ENCODE peak calls at places on chromosome 20, in five cellular contexts. One of them, this sample, is unnamed.
A peak's percentile ranks its signal among the peaks of the same experiment; 100 is the strongest.

GRCh38 chr20:45098096-45098773 is 2.7 kb downstream of the KCNS1 start:
- DNase-seq in ovary: no peak
- DNase-seq in transverse colon: no peak
- DNase-seq in HCT116: no peak
- DNase-seq in K562: no peak
- DNase-seq in this sample: no peak

GRCh38 chr20:63330940-63331339 is 30.2 kb downstream of the CHRNA4 start:
- DNase-seq in ovary: no peak
- DNase-seq in HCT116: no peak
- DNase-seq in transverse colon: no peak
- DNase-seq in K562: peak; percentile 30
- DNase-seq in this sample: no peak

GRCh38 chr20:62012631-62013030 is 53.0 kb downstream of the TAF4 start:
- DNase-seq in HCT116: no peak
- DNase-seq in K562: no peak
- DNase-seq in transverse colon: no peak
- DNase-seq in ovary: no peak
- DNase-seq in this sample: no peak

GRCh38 chr20:44594730-44595129 is 12.4 kb downstream of the PKIG start:
- DNase-seq in K562: no peak
- DNase-seq in transverse colon: no peak
- DNase-seq in HCT116: no peak
- DNase-seq in ovary: no peak
- DNase-seq in this sample: no peak

GRCh38 chr20:32135983-32136515 is 26.5 kb downstream of the TM9SF4 start:
- DNase-seq in K562: no peak
- DNase-seq in HCT116: no peak
- DNase-seq in ovary: no peak
- DNase-seq in transverse colon: no peak
- DNase-seq in this sample: no peak

GRCh38 chr20:51654495-51654894 is 112.0 kb upstream of the NFATC2 start:
- DNase-seq in ovary: no peak
- DNase-seq in K562: no peak
- DNase-seq in transverse colon: no peak
- DNase-seq in HCT116: no peak
- DNase-seq in this sample: no peak

GRCh38 chr20:22322513-22322912 is 261.9 kb downstream of the FOXA2 start:
- DNase-seq in HCT116: no peak
- DNase-seq in transverse colon: no peak
- DNase-seq in K562: no peak
- DNase-seq in ovary: no peak
- DNase-seq in this sample: no peak

GRCh38 chr20:21103582-21104465 is 2.3 kb downstream of the LINC00237 start:
- DNase-seq in HCT116: no peak
- DNase-seq in transverse colon: no peak
- DNase-seq in ovary: no peak
- DNase-seq in K562: no peak
- DNase-seq in this sample: peak; percentile 89

GRCh38 chr20:36604952-36605308 is 649 bp upstream of the RAB5IF start:
- DNase-seq in HCT116: peak; percentile 31
- DNase-seq in transverse colon: peak; percentile 66
- DNase-seq in K562: no peak
- DNase-seq in ovary: peak; percentile 59
- DNase-seq in this sample: no peak

GRCh38 chr20:35302421-35303335 is 10.5 kb upstream of the FAM83C start:
- DNase-seq in HCT116: no peak
- DNase-seq in ovary: no peak
- DNase-seq in K562: no peak
- DNase-seq in transverse colon: no peak
- DNase-seq in this sample: no peak

GRCh38 chr20:38221041-38221589 is 39.4 kb downstream of the KIAA1755 start:
- DNase-seq in ovary: peak; percentile 82
- DNase-seq in transverse colon: peak; percentile 61
- DNase-seq in HCT116: peak; percentile 46
- DNase-seq in K562: peak; percentile 88
- DNase-seq in this sample: no peak

GRCh38 chr20:37627060-37627766 is 66.6 kb upstream of the CTNNBL1 start:
- DNase-seq in K562: peak; percentile 72
- DNase-seq in HCT116: peak; percentile 8
- DNase-seq in transverse colon: no peak
- DNase-seq in ovary: peak; percentile 66
- DNase-seq in this sample: no peak

GRCh38 chr20:35541118-35541782 is 628 bp upstream of the ERGIC3 start:
- DNase-seq in ovary: no peak
- DNase-seq in K562: no peak
- DNase-seq in transverse colon: no peak
- DNase-seq in HCT116: no peak
- DNase-seq in this sample: no peak

GRCh38 chr20:22529150-22530019 is 55.0 kb downstream of the FOXA2 start:
- DNase-seq in transverse colon: no peak
- DNase-seq in HCT116: no peak
- DNase-seq in K562: no peak
- DNase-seq in ovary: no peak
- DNase-seq in this sample: peak; percentile 60

GRCh38 chr20:53984781-53985518 is 85.4 kb downstream of the BCAS1 start:
- DNase-seq in HCT116: no peak
- DNase-seq in K562: no peak
- DNase-seq in transverse colon: no peak
- DNase-seq in ovary: no peak
- DNase-seq in this sample: peak; percentile 26

GRCh38 chr20:35881676-35882075 is 72.6 kb downstream of the SCAND1 start:
- DNase-seq in K562: no peak
- DNase-seq in HCT116: no peak
- DNase-seq in ovary: no peak
- DNase-seq in transverse colon: no peak
- DNase-seq in this sample: no peak

GRCh38 chr20:17129089-17129488 is 97.8 kb upstream of the PCSK2 start:
- DNase-seq in transverse colon: no peak
- DNase-seq in ovary: no peak
- DNase-seq in HCT116: no peak
- DNase-seq in K562: no peak
- DNase-seq in this sample: no peak

GRCh38 chr20:3635346-3635745 is 27.9 kb downstream of the GFRA4 start:
- DNase-seq in HCT116: no peak
- DNase-seq in ovary: no peak
- DNase-seq in transverse colon: no peak
- DNase-seq in K562: no peak
- DNase-seq in this sample: no peak

GRCh38 chr20:19137641-19138040 is 74.8 kb upstream of the SLC24A3 start:
- DNase-seq in ovary: no peak
- DNase-seq in HCT116: no peak
- DNase-seq in K562: no peak
- DNase-seq in transverse colon: no peak
- DNase-seq in this sample: no peak

GRCh38 chr20:41142241-41142640 is 4.9 kb downstream of the PLCG1 start:
- DNase-seq in HCT116: no peak
- DNase-seq in ovary: no peak
- DNase-seq in transverse colon: peak; percentile 10
- DNase-seq in K562: no peak
- DNase-seq in this sample: no peak

GRCh38 chr20:41138527-41139226 is 1.3 kb downstream of the PLCG1 start:
- DNase-seq in ovary: no peak
- DNase-seq in transverse colon: peak; percentile 31
- DNase-seq in K562: no peak
- DNase-seq in HCT116: no peak
- DNase-seq in this sample: no peak

GRCh38 chr20:41139227-41140093 is 2.1 kb downstream of the PLCG1 start:
- DNase-seq in ovary: no peak
- DNase-seq in transverse colon: peak; percentile 5
- DNase-seq in HCT116: no peak
- DNase-seq in K562: no peak
- DNase-seq in this sample: no peak

GRCh38 chr20:41141153-41141815 is 3.9 kb downstream of the PLCG1 start:
- DNase-seq in ovary: no peak
- DNase-seq in K562: peak; percentile 29
- DNase-seq in transverse colon: peak; percentile 20
- DNase-seq in HCT116: no peak
- DNase-seq in this sample: no peak

DNA sequence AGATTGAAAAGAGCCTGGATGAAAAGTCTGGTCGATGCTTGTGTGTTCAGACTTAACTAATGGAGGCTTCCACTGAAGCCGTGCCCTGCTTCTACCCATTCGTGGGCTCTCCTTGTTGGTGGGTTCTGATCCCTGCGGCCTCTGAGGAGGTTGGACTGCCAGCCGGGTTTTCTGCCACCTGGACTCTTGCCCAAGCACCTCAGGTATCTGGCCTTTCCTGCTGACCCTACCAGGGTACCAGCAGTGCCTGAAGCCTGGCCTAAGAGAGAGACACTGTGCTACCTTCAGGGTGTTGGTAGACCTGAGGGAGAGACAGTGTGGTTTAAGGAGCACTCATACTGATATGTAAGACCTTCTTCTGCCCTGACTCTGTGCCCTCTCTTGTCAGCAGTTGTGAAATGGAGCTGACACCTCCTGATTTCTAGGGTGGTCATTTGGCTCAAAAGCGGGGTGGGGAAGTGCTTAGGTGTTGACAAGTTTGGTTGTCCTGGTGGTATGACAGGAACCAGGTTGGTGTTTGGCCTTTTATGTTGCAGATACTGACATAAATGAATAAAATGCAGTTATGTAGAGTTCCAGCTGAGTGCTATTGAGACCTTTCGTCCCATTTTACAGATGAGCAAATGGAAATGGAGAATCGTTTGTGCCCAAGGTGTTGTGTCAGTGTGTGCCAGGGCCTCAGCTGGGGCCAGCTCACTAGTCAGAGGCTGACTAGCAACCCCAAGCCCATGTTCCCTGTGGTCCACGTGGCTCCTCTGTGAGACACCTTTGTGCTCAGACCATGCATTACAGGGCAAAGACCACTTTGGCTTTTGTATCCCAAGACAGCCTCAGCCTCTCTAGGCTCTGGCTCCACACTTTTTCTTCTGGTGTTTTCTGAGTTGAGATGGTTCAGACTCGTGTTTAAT is 3.1 kb downstream of the PLCG1 start:
- DNase-seq in transverse colon: peak; percentile 8
- DNase-seq in K562: no peak
- DNase-seq in ovary: no peak
- DNase-seq in HCT116: no peak
- DNase-seq in this sample: no peak
- H3K4me1 ChIP-seq in transverse colon: peaks cover 28% of the 10 kb centered on the region
- H3K4me1 ChIP-seq in K562: peaks cover 35% of the 10 kb centered on the region
- H3K4me1 ChIP-seq in ovary: peaks cover 37% of the 10 kb centered on the region
- H3K4me1 ChIP-seq in HCT116: peaks cover 20% of the 10 kb centered on the region
- H3K4me1 ChIP-seq in this sample: peaks cover 89% of the 10 kb centered on the region

GRCh38 chr20:50314326-50314725 is 123.7 kb downstream of the CEBPB start:
- DNase-seq in transverse colon: peak; percentile 3
- DNase-seq in HCT116: no peak
- DNase-seq in K562: no peak
- DNase-seq in ovary: no peak
- DNase-seq in this sample: no peak

GRCh38 chr20:50317116-50317515 is 126.5 kb downstream of the CEBPB start:
- DNase-seq in transverse colon: peak; percentile 4
- DNase-seq in K562: no peak
- DNase-seq in ovary: no peak
- DNase-seq in HCT116: no peak
- DNase-seq in this sample: no peak

GRCh38 chr20:50314936-50315335 is 124.3 kb downstream of the CEBPB start:
- DNase-seq in ovary: no peak
- DNase-seq in transverse colon: no peak
- DNase-seq in HCT116: no peak
- DNase-seq in K562: no peak
- DNase-seq in this sample: no peak

GRCh38 chr20:50317644-50318043 is 127.0 kb downstream of the CEBPB start:
- DNase-seq in ovary: no peak
- DNase-seq in HCT116: no peak
- DNase-seq in K562: peak; percentile 38
- DNase-seq in transverse colon: peak; percentile 7
- DNase-seq in this sample: no peak

GRCh38 chr20:50315811-50316551 is 125.4 kb downstream of the CEBPB start:
- DNase-seq in K562: no peak
- DNase-seq in transverse colon: peak; percentile 2
- DNase-seq in ovary: no peak
- DNase-seq in HCT116: no peak
- DNase-seq in this sample: no peak
- TF ChIP-seq POLR2A in K562: no peak
- TF ChIP-seq POLR2A in transverse colon: no peak
- TF ChIP-seq POLR2A in ovary: no peak
- TF ChIP-seq POLR2A in HCT116: no peak
- TF ChIP-seq POLR2A in this sample: no peak

DNA sequence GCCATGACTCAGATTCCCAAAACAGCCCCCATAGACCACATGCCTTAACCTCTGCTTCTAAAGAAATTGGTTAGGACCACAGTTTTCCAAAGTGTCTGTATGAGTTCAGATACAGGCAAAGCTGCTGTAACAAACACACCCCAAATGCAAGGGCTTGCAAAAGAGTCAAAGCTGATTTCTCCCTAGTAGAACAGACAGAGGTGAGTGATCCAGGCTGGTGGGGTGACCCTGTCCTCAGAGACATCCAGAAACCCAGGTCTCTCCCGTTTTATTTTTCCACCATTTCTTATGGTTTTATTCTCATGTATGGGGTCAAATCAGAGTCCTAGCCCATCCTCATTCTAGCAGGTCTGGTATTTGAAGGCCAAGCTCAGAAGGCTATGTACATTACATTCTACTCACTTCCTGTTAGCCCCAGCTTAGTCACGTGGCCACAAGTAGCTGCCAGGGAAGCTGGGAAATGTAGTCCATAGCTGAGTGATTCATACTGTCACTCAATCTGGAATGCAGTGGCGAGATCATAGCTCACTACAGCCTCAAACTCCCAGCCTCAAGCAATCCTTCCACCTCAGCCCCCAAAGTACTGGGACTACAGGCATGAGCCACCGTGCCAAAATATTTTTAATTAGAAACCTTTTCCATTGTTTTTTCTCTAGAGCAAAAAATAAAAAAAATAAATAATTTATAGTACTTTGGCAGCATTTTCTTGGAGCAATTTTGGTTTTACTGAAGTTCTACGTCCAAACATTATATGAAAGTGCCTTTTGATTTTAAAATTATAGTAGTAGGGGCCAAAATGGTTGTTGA is 175.2 kb downstream of the ZMYND8 start:
- DNase-seq in transverse colon: peak; percentile 14
- DNase-seq in HCT116: peak; percentile 54
- DNase-seq in ovary: no peak
- DNase-seq in K562: peak; percentile 66
- DNase-seq in this sample: no peak
- H3K4me3 ChIP-seq in transverse colon: no peak overlapping the region
- H3K4me3 ChIP-seq in HCT116: no peak overlapping the region
- H3K4me3 ChIP-seq in ovary: no peak overlapping the region
- H3K4me3 ChIP-seq in K562: no peak overlapping the region
- H3K4me3 ChIP-seq in this sample: no peak overlapping the region

DNA sequence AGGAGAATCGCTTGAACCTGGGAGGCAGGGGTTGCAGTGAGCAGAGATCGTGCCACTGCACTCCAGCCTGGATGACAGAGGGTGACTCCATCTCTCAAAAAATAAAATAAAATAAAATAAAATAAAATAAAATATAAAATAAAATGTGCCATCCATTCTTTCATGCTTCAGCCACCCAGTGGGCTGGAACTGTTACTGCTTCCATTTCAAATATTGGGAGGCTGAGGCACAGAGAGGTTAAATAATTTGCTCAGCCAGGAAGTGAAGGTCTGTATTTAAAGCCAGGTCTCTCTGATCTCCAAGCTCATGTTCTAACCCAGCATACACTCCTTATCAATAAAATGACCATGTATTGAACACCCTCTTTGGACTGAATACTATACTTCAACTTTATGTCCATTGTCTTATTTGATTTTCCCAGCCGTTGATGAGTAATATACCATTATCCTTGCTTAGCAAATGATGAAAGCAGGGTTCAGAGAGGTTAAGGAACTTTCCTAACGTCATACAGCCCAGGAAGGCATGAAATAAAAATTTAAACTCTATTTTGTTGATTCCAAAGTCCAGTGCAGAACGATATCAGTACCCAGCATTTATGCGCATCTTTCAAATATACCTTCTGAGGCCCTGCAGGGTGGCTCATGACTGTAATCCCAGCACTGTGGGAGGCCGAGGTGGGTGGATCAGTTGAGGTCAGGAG is 25.8 kb upstream of the SLC9A8 start:
- DNase-seq in ovary: no peak
- DNase-seq in transverse colon: no peak
- DNase-seq in HCT116: no peak
- DNase-seq in K562: no peak
- DNase-seq in this sample: no peak
- H3K4me1 ChIP-seq in ovary: peaks cover 9% of the 10 kb centered on the region
- H3K4me1 ChIP-seq in transverse colon: no peaks in the 10 kb centered on the region
- H3K4me1 ChIP-seq in HCT116: peaks cover 14% of the 10 kb centered on the region
- H3K4me1 ChIP-seq in K562: peaks cover 49% of the 10 kb centered on the region
- H3K4me1 ChIP-seq in this sample: peaks cover 14% of the 10 kb centered on the region

This sample was measured in esophagus muscularis mucosa.